ENCODE peak calls at places on chromosomes 16 and 17, in six cellular contexts. I, B, K, N, J and F are unnamed samples.

GRCh38 chr17:47864791-47865216 is 13.8 kb upstream of the SP6 start:
- DNase-seq in I (no peak), B (no peak), J (no peak), K (peak), N (no peak), F (no peak)

GRCh38 chr16:27258241-27258734 is 10.3 kb downstream of the NSMCE1 start:
- DNase-seq in K (peak), B (no peak), J (no peak), I (no peak), N (peak), F (no peak)

GRCh38 chr17:4934173-4934979 is 2.3 kb downstream of the GP1BA start:
- DNase-seq in K (peak), I (peak), B (peak), J (no peak), N (no peak), F (no peak)

GRCh38 chr17:31672161-31672819 is 186.8 kb downstream of the COPRS start:
- DNase-seq in K (no peak), B (no peak), J (no peak), I (no peak), N (no peak), F (no peak)

GRCh38 chr16:84761448-84762368 is 58.1 kb upstream of the CRISPLD2 start:
- DNase-seq in N (no peak), K (no peak), I (no peak), J (no peak), B (no peak), F (no peak)

GRCh38 chr16:75572859-75573542 is 6.8 kb downstream of the GABARAPL2 start:
- DNase-seq in B (no peak), I (no peak), N (no peak), J (no peak), K (no peak), F (no peak)

GRCh38 chr17:75645501-75645888 is 12.3 kb downstream of the SMIM5 start:
- DNase-seq in K (peak), N (no peak), B (peak), J (no peak), I (peak), F (no peak)

GRCh38 chr16:20743591-20743990 is 2.0 kb upstream of the THUMPD1 start:
- DNase-seq in K (no peak), I (no peak), N (no peak), J (no peak), B (no peak), F (no peak)

GRCh38 chr16:51636913-51637743 is 486.1 kb upstream of the SALL1 start:
- DNase-seq in I (no peak), K (no peak), J (peak), B (no peak), N (no peak), F (no peak)

DNA sequence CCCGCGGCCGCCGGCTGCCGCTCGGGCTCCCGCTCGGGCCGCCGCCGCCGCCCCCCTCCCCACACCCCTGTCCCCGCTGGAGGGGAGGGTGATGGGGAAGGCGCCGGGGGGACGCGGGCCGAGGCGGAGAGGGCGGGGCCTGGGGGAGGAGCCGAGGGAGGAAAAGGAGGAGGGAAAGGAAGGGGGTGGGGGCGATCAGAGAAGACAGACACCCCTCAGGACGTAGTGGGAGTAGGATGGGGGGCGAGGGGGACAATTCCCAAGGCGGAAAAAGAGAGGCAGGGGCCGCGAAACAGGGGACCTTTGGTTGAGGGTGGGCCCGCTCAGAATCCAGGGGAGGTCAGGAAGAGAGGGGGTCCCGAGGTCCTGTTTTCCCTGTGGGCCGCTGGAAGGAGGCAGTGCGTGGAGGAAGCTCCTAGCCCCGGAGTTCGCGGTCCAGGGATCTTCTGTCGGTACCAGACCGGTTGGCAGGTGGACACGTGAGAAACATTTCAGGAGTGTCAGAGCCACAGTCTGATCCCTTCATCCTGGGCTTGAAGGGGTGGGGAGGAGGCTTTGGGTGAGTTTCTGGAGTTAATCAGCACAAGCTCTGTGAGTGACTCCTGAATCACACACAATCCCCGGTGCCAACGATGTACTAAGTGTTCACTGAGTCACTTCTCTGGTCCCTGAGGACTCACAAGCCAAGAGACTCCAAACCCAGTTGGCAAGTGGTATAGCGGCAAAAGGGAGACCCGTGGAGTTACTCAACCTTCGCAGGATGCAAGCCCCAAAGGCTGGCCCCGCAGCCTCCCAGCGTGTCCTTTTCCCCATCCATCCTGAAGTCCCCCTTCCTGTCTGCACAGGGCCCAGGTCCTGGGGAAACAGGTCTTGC is at the start of gene XYLT1:
- DNase-seq in J (no peak), B (peak), I (peak), K (peak), N (no peak), F (no peak)
- TF ChIP-seq POLR2A in J (no peak), B (no peak), I (no peak), K (no peak), N (no peak), F (no peak)

GRCh38 chr16:651844-652243 is 2.7 kb downstream of the WDR90 start:
- DNase-seq in I (no peak), J (no peak), B (no peak), K (no peak), N (no peak), F (no peak)
- TF ChIP-seq POLR2AphosphoS5 in I (no peak), J (no peak), B (no peak), K (no peak), N (no peak), F (no peak)

GRCh38 chr16:81684242-81684837 is 94.8 kb upstream of the PLCG2 start:
- DNase-seq in K (no peak), B (no peak), J (no peak), I (no peak), N (no peak), F (no peak)

GRCh38 chr16:81684901-81685300 is 94.2 kb upstream of the PLCG2 start:
- DNase-seq in K (no peak), J (no peak), N (no peak), B (no peak), I (no peak), F (no peak)

GRCh38 chr16:81687183-81687456 is 92.0 kb upstream of the PLCG2 start:
- DNase-seq in I (no peak), K (no peak), N (no peak), B (no peak), J (no peak), F (no peak)

GRCh38 chr16:81688182-81688581 is 90.9 kb upstream of the PLCG2 start:
- DNase-seq in K (no peak), N (no peak), I (no peak), J (no peak), B (no peak), F (no peak)

DNA sequence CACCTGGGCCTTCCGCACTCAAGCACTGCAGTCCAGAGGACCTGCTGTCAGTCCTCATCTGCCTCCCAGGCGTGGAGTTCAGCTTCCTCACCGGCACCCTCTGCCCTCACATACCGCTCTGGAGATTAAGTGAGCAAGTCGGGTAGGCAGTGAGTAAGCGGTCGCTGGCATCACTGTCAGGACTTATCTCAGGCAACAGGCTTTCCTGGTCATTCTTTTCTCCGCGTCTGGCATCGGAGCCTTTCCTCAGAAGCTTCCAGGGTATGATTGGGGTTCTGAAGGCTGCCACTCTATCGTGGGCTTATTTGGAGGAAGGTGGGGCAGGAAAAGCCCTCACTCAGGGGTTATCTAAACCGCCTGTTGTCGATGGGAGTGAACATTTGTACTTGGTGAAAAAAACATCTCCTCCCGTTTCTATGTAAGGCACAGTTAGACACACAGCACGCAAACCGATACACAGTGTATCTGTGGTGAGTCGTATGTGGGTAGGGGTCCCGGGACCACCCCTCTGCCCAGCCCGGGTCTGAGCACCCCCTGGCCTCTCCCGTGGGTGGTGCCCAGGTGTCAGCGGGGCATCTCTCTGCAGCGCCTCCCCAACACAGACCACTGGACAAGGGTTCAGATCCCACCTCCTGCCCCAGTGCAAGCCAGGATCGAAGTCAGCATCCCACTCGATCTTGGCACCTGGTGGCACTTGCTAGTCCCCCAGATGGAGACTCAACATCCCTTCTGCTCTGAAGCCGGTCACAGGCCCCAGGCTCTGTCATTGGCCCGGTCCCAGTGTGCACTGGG is 92.5 kb upstream of the PLCG2 start:
- DNase-seq in B (no peak), J (no peak), K (no peak), I (no peak), N (no peak), F (no peak)
- TF ChIP-seq POLR2A in B (no peak), J (no peak), K (no peak), I (no peak), N (no peak), F (no peak)

DNA sequence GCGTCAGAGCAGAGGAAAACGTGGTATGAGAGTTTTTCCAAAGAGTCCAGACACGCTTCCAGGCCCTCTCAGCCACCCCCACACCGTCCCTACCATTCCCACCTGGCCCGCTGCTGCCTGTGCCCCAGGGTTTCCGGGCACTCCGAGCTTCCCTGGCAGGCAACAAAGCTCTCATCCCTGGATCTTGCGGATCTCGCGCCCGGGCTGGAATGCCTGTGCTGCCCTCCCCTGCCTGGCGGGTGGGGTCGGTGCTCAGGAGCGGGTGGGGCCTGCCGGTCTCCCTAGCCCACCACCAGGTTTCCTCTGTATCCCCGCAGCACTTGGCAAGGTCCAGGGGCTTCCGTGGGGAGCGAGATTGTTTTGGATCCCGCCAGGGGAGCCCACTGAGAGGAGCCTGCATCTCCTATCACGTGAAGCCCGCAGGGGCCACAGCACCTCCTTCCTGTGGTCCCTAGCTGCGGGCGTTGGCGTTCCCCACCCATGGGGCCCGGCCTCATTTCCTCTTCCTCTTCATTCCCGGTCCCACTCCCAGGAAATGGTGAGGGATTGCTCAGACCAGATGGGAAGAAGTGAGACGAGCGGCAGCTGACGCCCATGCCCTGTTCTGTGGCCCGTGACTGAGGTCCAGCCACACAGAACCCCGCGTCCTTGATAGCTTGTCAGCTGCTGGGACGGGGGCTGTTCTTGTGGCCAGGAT is 11.0 kb downstream of the TBC1D24 start:
- DNase-seq in K (no peak), N (no peak), J (no peak), B (no peak), I (no peak), F (no peak)
- TF ChIP-seq POLR2AphosphoS5 in K (no peak), N (no peak), J (no peak), B (no peak), I (no peak), F (no peak)